ENCODE peak calls at places on chromosomes 12 and 14, in five cellular contexts. P is left ventricle myocardium inferior, L is A549, X is hippocampal formation, F is kidney tubule cell. O is an unnamed sample.

GRCh38 chr14:68574461-68574860 is 218.4 kb downstream of the ZFP36L1 start:
- DNase-seq in X (no peak), F (no peak), L (no peak), P (no peak), O (no peak)

GRCh38 chr12:1890810-1891209 is 27.6 kb downstream of the CACNA2D4 start:
- DNase-seq in L (no peak), P (no peak), X (no peak), F (no peak), O (no peak)

GRCh38 chr12:74626397-74626796 is 88.8 kb downstream of the ATXN7L3B start:
- DNase-seq in P (no peak), X (no peak), L (no peak), F (no peak), O (no peak)

GRCh38 chr14:102930753-102931579 is 8.5 kb downstream of the AMN start:
- DNase-seq in F (peak), P (no peak), X (no peak), L (no peak), O (no peak)

GRCh38 chr12:84508325-84508861 is 404.2 kb downstream of the SLC6A15 start:
- DNase-seq in F (peak), L (peak), X (no peak), P (no peak), O (peak)

GRCh38 chr14:103021817-103022668 is 35.3 kb downstream of the CDC42BPB start:
- DNase-seq in X (no peak), P (no peak), L (no peak), F (peak), O (no peak)

GRCh38 chr12:53223391-53224267 is 8.4 kb downstream of the RARG start:
- DNase-seq in P (peak), X (peak), F (no peak), L (no peak), O (no peak)

GRCh38 chr14:75832621-75833297 is 149.0 kb downstream of the TGFB3 start:
- DNase-seq in L (no peak), P (no peak), X (no peak), F (no peak), O (no peak)

GRCh38 chr12:122081108-122081696 is 2.6 kb downstream of the MLXIP start:
- DNase-seq in L (no peak), X (no peak), F (peak), P (no peak), O (no peak)

O was measured in iPS DF 19.7.